ENCODE peak calls at places on chromosomes 4 and X, in seven cellular contexts. One of them, this sample, is unnamed.

GRCh38 chr4:24574256-24574655 is 10.1 kb downstream of the DHX15 start:
- DNase-seq in fibroblast of gingiva: no peak
- DNase-seq in GM04503: no peak
- DNase-seq in islet precursor cell: no peak
- DNase-seq in activated T-cell treated with anti-CD3 and anti-CD28 coated beads for 1 hour: no peak
- DNase-seq in GM12891: no peak
- DNase-seq in SW480: no peak
- DNase-seq in this sample: no peak

GRCh38 chrX:35285289-35285962 is 342.8 kb downstream of the FAM47B start:
- DNase-seq in activated T-cell treated with anti-CD3 and anti-CD28 coated beads for 1 hour: no peak
- DNase-seq in GM12891: no peak
- DNase-seq in GM04503: no peak
- DNase-seq in fibroblast of gingiva: no peak
- DNase-seq in SW480: no peak
- DNase-seq in islet precursor cell: no peak
- DNase-seq in this sample: no peak

GRCh38 chrX:153517421-153517820 is at the start of gene ATP2B3:
- DNase-seq in SW480: no peak
- DNase-seq in GM04503: no peak
- DNase-seq in fibroblast of gingiva: no peak
- DNase-seq in islet precursor cell: no peak
- DNase-seq in GM12891: no peak
- DNase-seq in activated T-cell treated with anti-CD3 and anti-CD28 coated beads for 1 hour: no peak
- DNase-seq in this sample: peak

GRCh38 chr4:9913846-9914245 is 107.5 kb downstream of the SLC2A9 start:
- DNase-seq in GM04503: no peak
- DNase-seq in fibroblast of gingiva: no peak
- DNase-seq in SW480: no peak
- DNase-seq in GM12891: no peak
- DNase-seq in activated T-cell treated with anti-CD3 and anti-CD28 coated beads for 1 hour: no peak
- DNase-seq in islet precursor cell: no peak
- DNase-seq in this sample: no peak

GRCh38 chr4:57182132-57182874 is 72.1 kb upstream of the IGFBP7 start:
- DNase-seq in GM04503: no peak
- DNase-seq in fibroblast of gingiva: no peak
- DNase-seq in SW480: no peak
- DNase-seq in GM12891: no peak
- DNase-seq in islet precursor cell: no peak
- DNase-seq in activated T-cell treated with anti-CD3 and anti-CD28 coated beads for 1 hour: no peak
- DNase-seq in this sample: peak

GRCh38 chrX:24294619-24295018 is 19.2 kb downstream of the SUPT20HL2 start:
- DNase-seq in activated T-cell treated with anti-CD3 and anti-CD28 coated beads for 1 hour: no peak
- DNase-seq in fibroblast of gingiva: no peak
- DNase-seq in SW480: no peak
- DNase-seq in islet precursor cell: peak
- DNase-seq in GM12891: no peak
- DNase-seq in GM04503: no peak
- DNase-seq in this sample: peak

GRCh38 chrX:133922390-133922772 is 63.0 kb downstream of the GPC3 start:
- DNase-seq in GM04503: no peak
- DNase-seq in GM12891: no peak
- DNase-seq in SW480: no peak
- DNase-seq in fibroblast of gingiva: no peak
- DNase-seq in activated T-cell treated with anti-CD3 and anti-CD28 coated beads for 1 hour: no peak
- DNase-seq in islet precursor cell: no peak
- DNase-seq in this sample: no peak

GRCh38 chrX:16946361-16946964 is at the start of gene REPS2:
- DNase-seq in GM12891: peak
- DNase-seq in GM04503: no peak
- DNase-seq in islet precursor cell: peak
- DNase-seq in fibroblast of gingiva: peak
- DNase-seq in activated T-cell treated with anti-CD3 and anti-CD28 coated beads for 1 hour: peak
- DNase-seq in SW480: peak
- DNase-seq in this sample: peak

GRCh38 chr4:113328514-113328913 is 279.1 kb downstream of the ANK2 start:
- DNase-seq in fibroblast of gingiva: no peak
- DNase-seq in islet precursor cell: no peak
- DNase-seq in GM12891: no peak
- DNase-seq in SW480: no peak
- DNase-seq in activated T-cell treated with anti-CD3 and anti-CD28 coated beads for 1 hour: no peak
- DNase-seq in GM04503: no peak
- DNase-seq in this sample: peak

GRCh38 chr4:168942985-168943384 is 67.1 kb downstream of the CBR4 start:
- DNase-seq in SW480: peak
- DNase-seq in GM04503: no peak
- DNase-seq in fibroblast of gingiva: no peak
- DNase-seq in activated T-cell treated with anti-CD3 and anti-CD28 coated beads for 1 hour: no peak
- DNase-seq in GM12891: no peak
- DNase-seq in islet precursor cell: peak
- DNase-seq in this sample: no peak

GRCh38 chrX:72395252-72395651 is 89.5 kb upstream of the CITED1 start:
- DNase-seq in activated T-cell treated with anti-CD3 and anti-CD28 coated beads for 1 hour: no peak
- DNase-seq in fibroblast of gingiva: no peak
- DNase-seq in GM04503: no peak
- DNase-seq in SW480: no peak
- DNase-seq in GM12891: no peak
- DNase-seq in islet precursor cell: no peak
- DNase-seq in this sample: no peak

GRCh38 chr4:152628128-152628527 is 51.7 kb downstream of the TMEM154 start:
- DNase-seq in activated T-cell treated with anti-CD3 and anti-CD28 coated beads for 1 hour: no peak
- DNase-seq in SW480: no peak
- DNase-seq in fibroblast of gingiva: peak
- DNase-seq in GM12891: no peak
- DNase-seq in GM04503: peak
- DNase-seq in islet precursor cell: no peak
- DNase-seq in this sample: no peak

GRCh38 chr4:76498550-76498949 is 63.5 kb downstream of the SHROOM3 start:
- DNase-seq in GM04503: no peak
- DNase-seq in GM12891: no peak
- DNase-seq in fibroblast of gingiva: no peak
- DNase-seq in activated T-cell treated with anti-CD3 and anti-CD28 coated beads for 1 hour: no peak
- DNase-seq in SW480: no peak
- DNase-seq in islet precursor cell: no peak
- DNase-seq in this sample: no peak

GRCh38 chrX:64975989-64976672 is at the start of gene ZC4H2:
- DNase-seq in GM12891: peak
- DNase-seq in activated T-cell treated with anti-CD3 and anti-CD28 coated beads for 1 hour: peak
- DNase-seq in SW480: peak
- DNase-seq in islet precursor cell: peak
- DNase-seq in fibroblast of gingiva: peak
- DNase-seq in GM04503: no peak
- DNase-seq in this sample: peak

GRCh38 chrX:136453114-136453513 is 34.6 kb upstream of the BRS3 start:
- DNase-seq in GM12891: no peak
- DNase-seq in fibroblast of gingiva: no peak
- DNase-seq in GM04503: no peak
- DNase-seq in activated T-cell treated with anti-CD3 and anti-CD28 coated beads for 1 hour: no peak
- DNase-seq in SW480: no peak
- DNase-seq in islet precursor cell: no peak
- DNase-seq in this sample: no peak

GRCh38 chr4:78756721-78757120 is 19.4 kb upstream of the BMP2K start:
- DNase-seq in SW480: no peak
- DNase-seq in GM12891: no peak
- DNase-seq in fibroblast of gingiva: peak
- DNase-seq in activated T-cell treated with anti-CD3 and anti-CD28 coated beads for 1 hour: no peak
- DNase-seq in GM04503: no peak
- DNase-seq in islet precursor cell: no peak
- DNase-seq in this sample: no peak

This sample was measured in BE2C.